ENCODE peak calls at places on chromosomes 16 and 17, in ten cellular contexts. One of them, this sample, is unnamed.

GRCh38 chr16:21654881-21655280 is 2.5 kb upstream of the IGSF6 start:
- DNase-seq in NCI-H1105: no peak
- DNase-seq in CD4-positive, alpha-beta memory T cell: no peak
- DNase-seq in fibroblast of the aortic adventitia: no peak
- DNase-seq in Right ventricle myocardium superior: no peak
- DNase-seq in dermis blood vessel endothelial cell: no peak
- DNase-seq in cardiac fibroblast: no peak
- DNase-seq in NCI-H82: no peak
- DNase-seq in body of pancreas: no peak
- DNase-seq in activated CD4-positive, alpha-beta T cell treated with anti-CD3 and anti-CD28 coated beads, Interleukin-2, amount 10 ng/mL, durations not matched to agents 7 days and 5 days: no peak
- DNase-seq in this sample: peak

GRCh38 chr17:11736613-11737289 is 138.5 kb downstream of the DNAH9 start:
- DNase-seq in cardiac fibroblast: no peak
- DNase-seq in dermis blood vessel endothelial cell: no peak
- DNase-seq in Right ventricle myocardium superior: no peak
- DNase-seq in fibroblast of the aortic adventitia: no peak
- DNase-seq in body of pancreas: no peak
- DNase-seq in activated CD4-positive, alpha-beta T cell treated with anti-CD3 and anti-CD28 coated beads, Interleukin-2, amount 10 ng/mL, durations not matched to agents 7 days and 5 days: no peak
- DNase-seq in NCI-H82: no peak
- DNase-seq in CD4-positive, alpha-beta memory T cell: no peak
- DNase-seq in NCI-H1105: no peak
- DNase-seq in this sample: no peak

GRCh38 chr17:70137451-70138230 is 31.7 kb upstream of the KCNJ2 start:
- DNase-seq in Right ventricle myocardium superior: no peak
- DNase-seq in dermis blood vessel endothelial cell: peak
- DNase-seq in cardiac fibroblast: peak
- DNase-seq in body of pancreas: peak
- DNase-seq in activated CD4-positive, alpha-beta T cell treated with anti-CD3 and anti-CD28 coated beads, Interleukin-2, amount 10 ng/mL, durations not matched to agents 7 days and 5 days: peak
- DNase-seq in CD4-positive, alpha-beta memory T cell: no peak
- DNase-seq in NCI-H1105: no peak
- DNase-seq in NCI-H82: no peak
- DNase-seq in fibroblast of the aortic adventitia: peak
- DNase-seq in this sample: peak

GRCh38 chr16:48076455-48077012 is 79.3 kb downstream of the ABCC12 start:
- DNase-seq in activated CD4-positive, alpha-beta T cell treated with anti-CD3 and anti-CD28 coated beads, Interleukin-2, amount 10 ng/mL, durations not matched to agents 7 days and 5 days: no peak
- DNase-seq in Right ventricle myocardium superior: no peak
- DNase-seq in CD4-positive, alpha-beta memory T cell: no peak
- DNase-seq in dermis blood vessel endothelial cell: no peak
- DNase-seq in NCI-H1105: no peak
- DNase-seq in fibroblast of the aortic adventitia: peak
- DNase-seq in body of pancreas: peak
- DNase-seq in NCI-H82: no peak
- DNase-seq in cardiac fibroblast: peak
- DNase-seq in this sample: no peak

GRCh38 chr17:78825696-78826095 is 14.9 kb downstream of the USP36 start:
- DNase-seq in activated CD4-positive, alpha-beta T cell treated with anti-CD3 and anti-CD28 coated beads, Interleukin-2, amount 10 ng/mL, durations not matched to agents 7 days and 5 days: no peak
- DNase-seq in dermis blood vessel endothelial cell: no peak
- DNase-seq in CD4-positive, alpha-beta memory T cell: no peak
- DNase-seq in body of pancreas: no peak
- DNase-seq in NCI-H1105: no peak
- DNase-seq in Right ventricle myocardium superior: no peak
- DNase-seq in fibroblast of the aortic adventitia: no peak
- DNase-seq in cardiac fibroblast: no peak
- DNase-seq in NCI-H82: no peak
- DNase-seq in this sample: no peak

GRCh38 chr16:88599092-88599733 is 29.0 kb downstream of the ZC3H18 start:
- DNase-seq in NCI-H82: no peak
- DNase-seq in NCI-H1105: no peak
- DNase-seq in Right ventricle myocardium superior: peak
- DNase-seq in CD4-positive, alpha-beta memory T cell: no peak
- DNase-seq in activated CD4-positive, alpha-beta T cell treated with anti-CD3 and anti-CD28 coated beads, Interleukin-2, amount 10 ng/mL, durations not matched to agents 7 days and 5 days: no peak
- DNase-seq in cardiac fibroblast: no peak
- DNase-seq in body of pancreas: peak
- DNase-seq in fibroblast of the aortic adventitia: no peak
- DNase-seq in dermis blood vessel endothelial cell: peak
- DNase-seq in this sample: no peak

GRCh38 chr17:19239544-19239943 is 2.4 kb downstream of the EPN2 start:
- DNase-seq in dermis blood vessel endothelial cell: no peak
- DNase-seq in CD4-positive, alpha-beta memory T cell: no peak
- DNase-seq in fibroblast of the aortic adventitia: peak
- DNase-seq in body of pancreas: peak
- DNase-seq in Right ventricle myocardium superior: peak
- DNase-seq in NCI-H82: no peak
- DNase-seq in cardiac fibroblast: no peak
- DNase-seq in activated CD4-positive, alpha-beta T cell treated with anti-CD3 and anti-CD28 coated beads, Interleukin-2, amount 10 ng/mL, durations not matched to agents 7 days and 5 days: no peak
- DNase-seq in NCI-H1105: no peak
- DNase-seq in this sample: no peak

GRCh38 chr17:3886776-3887175 is 6.1 kb downstream of the CAMKK1 start:
- DNase-seq in fibroblast of the aortic adventitia: no peak
- DNase-seq in activated CD4-positive, alpha-beta T cell treated with anti-CD3 and anti-CD28 coated beads, Interleukin-2, amount 10 ng/mL, durations not matched to agents 7 days and 5 days: peak
- DNase-seq in CD4-positive, alpha-beta memory T cell: no peak
- DNase-seq in NCI-H82: no peak
- DNase-seq in Right ventricle myocardium superior: peak
- DNase-seq in NCI-H1105: no peak
- DNase-seq in cardiac fibroblast: no peak
- DNase-seq in body of pancreas: no peak
- DNase-seq in dermis blood vessel endothelial cell: peak
- DNase-seq in this sample: no peak

GRCh38 chr16:75620326-75621169 is 2.5 kb downstream of the ADAT1 start:
- DNase-seq in cardiac fibroblast: no peak
- DNase-seq in Right ventricle myocardium superior: no peak
- DNase-seq in NCI-H1105: no peak
- DNase-seq in dermis blood vessel endothelial cell: no peak
- DNase-seq in NCI-H82: no peak
- DNase-seq in fibroblast of the aortic adventitia: no peak
- DNase-seq in activated CD4-positive, alpha-beta T cell treated with anti-CD3 and anti-CD28 coated beads, Interleukin-2, amount 10 ng/mL, durations not matched to agents 7 days and 5 days: no peak
- DNase-seq in body of pancreas: no peak
- DNase-seq in CD4-positive, alpha-beta memory T cell: peak
- DNase-seq in this sample: no peak

GRCh38 chr17:55177159-55177913 is 87.4 kb upstream of the HLF start:
- DNase-seq in Right ventricle myocardium superior: no peak
- DNase-seq in NCI-H82: peak
- DNase-seq in cardiac fibroblast: peak
- DNase-seq in dermis blood vessel endothelial cell: peak
- DNase-seq in NCI-H1105: no peak
- DNase-seq in fibroblast of the aortic adventitia: peak
- DNase-seq in body of pancreas: no peak
- DNase-seq in CD4-positive, alpha-beta memory T cell: no peak
- DNase-seq in activated CD4-positive, alpha-beta T cell treated with anti-CD3 and anti-CD28 coated beads, Interleukin-2, amount 10 ng/mL, durations not matched to agents 7 days and 5 days: no peak
- DNase-seq in this sample: no peak

GRCh38 chr16:2990891-2991290 is 10.6 kb upstream of the PKMYT1 start:
- DNase-seq in CD4-positive, alpha-beta memory T cell: no peak
- DNase-seq in fibroblast of the aortic adventitia: no peak
- DNase-seq in Right ventricle myocardium superior: no peak
- DNase-seq in body of pancreas: no peak
- DNase-seq in dermis blood vessel endothelial cell: no peak
- DNase-seq in cardiac fibroblast: no peak
- DNase-seq in NCI-H1105: no peak
- DNase-seq in NCI-H82: no peak
- DNase-seq in activated CD4-positive, alpha-beta T cell treated with anti-CD3 and anti-CD28 coated beads, Interleukin-2, amount 10 ng/mL, durations not matched to agents 7 days and 5 days: no peak
- DNase-seq in this sample: no peak

GRCh38 chr17:13024526-13025263 is 6.9 kb upstream of the ELAC2 start:
- DNase-seq in NCI-H1105: peak
- DNase-seq in NCI-H82: peak
- DNase-seq in activated CD4-positive, alpha-beta T cell treated with anti-CD3 and anti-CD28 coated beads, Interleukin-2, amount 10 ng/mL, durations not matched to agents 7 days and 5 days: peak
- DNase-seq in CD4-positive, alpha-beta memory T cell: peak
- DNase-seq in body of pancreas: peak
- DNase-seq in cardiac fibroblast: peak
- DNase-seq in Right ventricle myocardium superior: peak
- DNase-seq in fibroblast of the aortic adventitia: peak
- DNase-seq in dermis blood vessel endothelial cell: peak
- DNase-seq in this sample: peak

GRCh38 chr17:71899317-71899716 is 221.5 kb upstream of the SOX9 start:
- DNase-seq in dermis blood vessel endothelial cell: no peak
- DNase-seq in CD4-positive, alpha-beta memory T cell: no peak
- DNase-seq in fibroblast of the aortic adventitia: no peak
- DNase-seq in Right ventricle myocardium superior: no peak
- DNase-seq in body of pancreas: no peak
- DNase-seq in cardiac fibroblast: peak
- DNase-seq in NCI-H1105: no peak
- DNase-seq in NCI-H82: no peak
- DNase-seq in activated CD4-positive, alpha-beta T cell treated with anti-CD3 and anti-CD28 coated beads, Interleukin-2, amount 10 ng/mL, durations not matched to agents 7 days and 5 days: no peak
- DNase-seq in this sample: peak

GRCh38 chr17:2695243-2695960 is 16.2 kb downstream of the CLUH start:
- DNase-seq in CD4-positive, alpha-beta memory T cell: no peak
- DNase-seq in body of pancreas: no peak
- DNase-seq in NCI-H1105: no peak
- DNase-seq in Right ventricle myocardium superior: peak
- DNase-seq in fibroblast of the aortic adventitia: no peak
- DNase-seq in dermis blood vessel endothelial cell: no peak
- DNase-seq in activated CD4-positive, alpha-beta T cell treated with anti-CD3 and anti-CD28 coated beads, Interleukin-2, amount 10 ng/mL, durations not matched to agents 7 days and 5 days: no peak
- DNase-seq in cardiac fibroblast: no peak
- DNase-seq in NCI-H82: no peak
- DNase-seq in this sample: no peak

GRCh38 chr17:16456770-16457316 is 35.1 kb downstream of the LRRC75A start:
- DNase-seq in NCI-H1105: no peak
- DNase-seq in CD4-positive, alpha-beta memory T cell: no peak
- DNase-seq in cardiac fibroblast: no peak
- DNase-seq in NCI-H82: peak
- DNase-seq in activated CD4-positive, alpha-beta T cell treated with anti-CD3 and anti-CD28 coated beads, Interleukin-2, amount 10 ng/mL, durations not matched to agents 7 days and 5 days: no peak
- DNase-seq in dermis blood vessel endothelial cell: no peak
- DNase-seq in Right ventricle myocardium superior: no peak
- DNase-seq in fibroblast of the aortic adventitia: no peak
- DNase-seq in body of pancreas: no peak
- DNase-seq in this sample: no peak